ENCODE peak calls at places on chromosomes 13 and 19, in nine cellular contexts. One of them, this sample, is unnamed.

GRCh38 chr13:94641432-94641941 is 39.8 kb downstream of the GPR180 start:
- DNase-seq in AG10803: peak
- DNase-seq in non-pigmented ciliary epithelial cell: peak
- DNase-seq in M059J: peak
- DNase-seq in CD4-positive, alpha-beta T cell: no peak
- DNase-seq in neuronal stem cell: no peak
- DNase-seq in WTC11: no peak
- DNase-seq in tibial nerve: no peak
- DNase-seq in progenitor cell of endocrine pancreas: no peak
- DNase-seq in this sample: no peak

GRCh38 chr13:77907653-77908341 is 10.8 kb downstream of the EDNRB start:
- DNase-seq in M059J: no peak
- DNase-seq in non-pigmented ciliary epithelial cell: no peak
- DNase-seq in neuronal stem cell: no peak
- DNase-seq in tibial nerve: no peak
- DNase-seq in CD4-positive, alpha-beta T cell: no peak
- DNase-seq in WTC11: no peak
- DNase-seq in AG10803: no peak
- DNase-seq in progenitor cell of endocrine pancreas: no peak
- DNase-seq in this sample: no peak

GRCh38 chr19:1401138-1401888 is at the start of gene GAMT:
- DNase-seq in neuronal stem cell: peak
- DNase-seq in AG10803: peak
- DNase-seq in WTC11: peak
- DNase-seq in M059J: no peak
- DNase-seq in CD4-positive, alpha-beta T cell: peak
- DNase-seq in progenitor cell of endocrine pancreas: peak
- DNase-seq in tibial nerve: no peak
- DNase-seq in non-pigmented ciliary epithelial cell: no peak
- DNase-seq in this sample: peak

GRCh38 chr19:47523473-47523872 is 8.6 kb upstream of the NAPA start:
- DNase-seq in M059J: peak
- DNase-seq in AG10803: no peak
- DNase-seq in non-pigmented ciliary epithelial cell: no peak
- DNase-seq in tibial nerve: no peak
- DNase-seq in progenitor cell of endocrine pancreas: no peak
- DNase-seq in WTC11: no peak
- DNase-seq in CD4-positive, alpha-beta T cell: no peak
- DNase-seq in neuronal stem cell: no peak
- DNase-seq in this sample: no peak

GRCh38 chr19:49104229-49104864 is 9.8 kb upstream of the LIN7B start:
- DNase-seq in neuronal stem cell: no peak
- DNase-seq in WTC11: no peak
- DNase-seq in CD4-positive, alpha-beta T cell: no peak
- DNase-seq in non-pigmented ciliary epithelial cell: no peak
- DNase-seq in AG10803: no peak
- DNase-seq in M059J: no peak
- DNase-seq in progenitor cell of endocrine pancreas: no peak
- DNase-seq in tibial nerve: no peak
- DNase-seq in this sample: no peak

GRCh38 chr19:10808937-10809655 is 26.9 kb downstream of the TMED1 start:
- DNase-seq in progenitor cell of endocrine pancreas: no peak
- DNase-seq in M059J: peak
- DNase-seq in non-pigmented ciliary epithelial cell: no peak
- DNase-seq in neuronal stem cell: no peak
- DNase-seq in AG10803: peak
- DNase-seq in CD4-positive, alpha-beta T cell: no peak
- DNase-seq in WTC11: no peak
- DNase-seq in tibial nerve: no peak
- DNase-seq in this sample: no peak

GRCh38 chr13:29436721-29437250 is 158.7 kb downstream of the SLC7A1 start:
- DNase-seq in neuronal stem cell: no peak
- DNase-seq in non-pigmented ciliary epithelial cell: no peak
- DNase-seq in WTC11: no peak
- DNase-seq in tibial nerve: no peak
- DNase-seq in progenitor cell of endocrine pancreas: no peak
- DNase-seq in AG10803: no peak
- DNase-seq in M059J: peak
- DNase-seq in CD4-positive, alpha-beta T cell: no peak
- DNase-seq in this sample: no peak

GRCh38 chr13:114097504-114097892 is 34.9 kb downstream of the RASA3 start:
- DNase-seq in neuronal stem cell: no peak
- DNase-seq in progenitor cell of endocrine pancreas: no peak
- DNase-seq in M059J: no peak
- DNase-seq in WTC11: no peak
- DNase-seq in tibial nerve: no peak
- DNase-seq in non-pigmented ciliary epithelial cell: no peak
- DNase-seq in CD4-positive, alpha-beta T cell: no peak
- DNase-seq in AG10803: no peak
- DNase-seq in this sample: peak

GRCh38 chr13:50393641-50394040 is 378.4 kb downstream of the KCNRG start:
- DNase-seq in CD4-positive, alpha-beta T cell: no peak
- DNase-seq in WTC11: peak
- DNase-seq in tibial nerve: no peak
- DNase-seq in neuronal stem cell: peak
- DNase-seq in M059J: no peak
- DNase-seq in AG10803: no peak
- DNase-seq in non-pigmented ciliary epithelial cell: peak
- DNase-seq in progenitor cell of endocrine pancreas: no peak
- DNase-seq in this sample: no peak

GRCh38 chr19:18073197-18073596 is 13.5 kb downstream of the IL12RB1 start:
- DNase-seq in non-pigmented ciliary epithelial cell: no peak
- DNase-seq in neuronal stem cell: no peak
- DNase-seq in tibial nerve: no peak
- DNase-seq in M059J: no peak
- DNase-seq in CD4-positive, alpha-beta T cell: no peak
- DNase-seq in AG10803: no peak
- DNase-seq in WTC11: no peak
- DNase-seq in progenitor cell of endocrine pancreas: no peak
- DNase-seq in this sample: no peak

GRCh38 chr13:48828962-48829405 is 146.7 kb upstream of the FNDC3A start:
- DNase-seq in neuronal stem cell: no peak
- DNase-seq in M059J: peak
- DNase-seq in progenitor cell of endocrine pancreas: no peak
- DNase-seq in non-pigmented ciliary epithelial cell: no peak
- DNase-seq in CD4-positive, alpha-beta T cell: no peak
- DNase-seq in AG10803: no peak
- DNase-seq in WTC11: no peak
- DNase-seq in tibial nerve: no peak
- DNase-seq in this sample: no peak

GRCh38 chr13:99056381-99057014 is 78.6 kb upstream of the DOCK9 start:
- DNase-seq in CD4-positive, alpha-beta T cell: no peak
- DNase-seq in progenitor cell of endocrine pancreas: no peak
- DNase-seq in WTC11: no peak
- DNase-seq in non-pigmented ciliary epithelial cell: no peak
- DNase-seq in tibial nerve: no peak
- DNase-seq in neuronal stem cell: no peak
- DNase-seq in M059J: no peak
- DNase-seq in AG10803: no peak
- DNase-seq in this sample: no peak

GRCh38 chr19:33470686-33471085 is 50.9 kb downstream of the PEPD start:
- DNase-seq in neuronal stem cell: no peak
- DNase-seq in WTC11: no peak
- DNase-seq in CD4-positive, alpha-beta T cell: no peak
- DNase-seq in non-pigmented ciliary epithelial cell: no peak
- DNase-seq in tibial nerve: no peak
- DNase-seq in progenitor cell of endocrine pancreas: no peak
- DNase-seq in AG10803: no peak
- DNase-seq in M059J: no peak
- DNase-seq in this sample: peak

GRCh38 chr13:73129023-73129422 is 70.2 kb downstream of the KLF5 start:
- DNase-seq in WTC11: no peak
- DNase-seq in progenitor cell of endocrine pancreas: no peak
- DNase-seq in CD4-positive, alpha-beta T cell: no peak
- DNase-seq in non-pigmented ciliary epithelial cell: no peak
- DNase-seq in tibial nerve: no peak
- DNase-seq in AG10803: no peak
- DNase-seq in neuronal stem cell: no peak
- DNase-seq in M059J: no peak
- DNase-seq in this sample: no peak

GRCh38 chr13:113453962-113454361 is 674 bp upstream of the ADPRHL1 start:
- DNase-seq in non-pigmented ciliary epithelial cell: peak
- DNase-seq in neuronal stem cell: no peak
- DNase-seq in progenitor cell of endocrine pancreas: no peak
- DNase-seq in AG10803: peak
- DNase-seq in CD4-positive, alpha-beta T cell: no peak
- DNase-seq in tibial nerve: no peak
- DNase-seq in M059J: no peak
- DNase-seq in WTC11: no peak
- DNase-seq in this sample: no peak

GRCh38 chr13:46778879-46779278 is 18.1 kb downstream of the ESD start:
- DNase-seq in AG10803: peak
- DNase-seq in CD4-positive, alpha-beta T cell: no peak
- DNase-seq in progenitor cell of endocrine pancreas: no peak
- DNase-seq in neuronal stem cell: no peak
- DNase-seq in M059J: peak
- DNase-seq in non-pigmented ciliary epithelial cell: no peak
- DNase-seq in tibial nerve: no peak
- DNase-seq in WTC11: no peak
- DNase-seq in this sample: no peak

GRCh38 chr13:106610511-106610910 is 42.6 kb upstream of the ARGLU1 start:
- DNase-seq in non-pigmented ciliary epithelial cell: no peak
- DNase-seq in neuronal stem cell: no peak
- DNase-seq in AG10803: peak
- DNase-seq in progenitor cell of endocrine pancreas: no peak
- DNase-seq in tibial nerve: no peak
- DNase-seq in M059J: peak
- DNase-seq in CD4-positive, alpha-beta T cell: no peak
- DNase-seq in WTC11: no peak
- DNase-seq in this sample: no peak